ENCODE peak calls at places on chromosome 12, in four cellular contexts. I is mucosa of descending colon; Z is activated naive CD4-positive, alpha-beta T cell treated with anti-CD3 and anti-CD28 coated beads, Interleukin-2, amount 50 U/mL, for 72 hours; G is activated naive CD8-positive, alpha-beta T cell treated with anti-CD3 and anti-CD28 coated beads, Interleukin-2, amount 10 ng/mL, durations not matched to agents 7 days and 5 days. Y is an unnamed sample.

GRCh38 chr12:176321-177181 is 37.4 kb downstream of the SLC6A12 start:
- ATAC-seq in I (peak; percentile 83), Z (no peak), G (no peak), Y (peak; percentile 25)

GRCh38 chr12:46364777-46365580 is 7.6 kb downstream of the SLC38A2 start:
- ATAC-seq in I (peak; percentile 67), Z (no peak), G (no peak), Y (no peak)

GRCh38 chr12:116361404-116362223 is 84.1 kb upstream of the MED13L start:
- ATAC-seq in I (peak; percentile 11), Z (no peak), G (no peak), Y (no peak)

GRCh38 chr12:94898388-94898787 is 105.1 kb downstream of the NDUFA12 start:
- ATAC-seq in I (no peak), Z (no peak), G (no peak), Y (no peak)

GRCh38 chr12:4044736-4045432 is 171.7 kb upstream of the PARP11 start:
- ATAC-seq in I (no peak), Z (no peak), G (no peak), Y (no peak)

GRCh38 chr12:31234955-31235867 is 90.7 kb downstream of the SINHCAF start:
- ATAC-seq in I (peak; percentile 85), Z (no peak), G (no peak), Y (no peak)

GRCh38 chr12:96906498-96906848 is 584 bp upstream of the NEDD1 start:
- ATAC-seq in I (no peak), Z (no peak), G (no peak), Y (no peak)

GRCh38 chr12:100927825-100928224 is 133.2 kb downstream of the ANO4 start:
- ATAC-seq in I (no peak), Z (no peak), G (no peak), Y (no peak)

GRCh38 chr12:104026841-104027599 is 23.0 kb downstream of the GLT8D2 start:
- ATAC-seq in I (no peak), Z (no peak), G (no peak), Y (no peak)

GRCh38 chr12:117528538-117528937 is 167.1 kb upstream of the NOS1 start:
- ATAC-seq in I (no peak), Z (no peak), G (no peak), Y (no peak)

GRCh38 chr12:103640831-103641230 is 53.8 kb downstream of the STAB2 start:
- ATAC-seq in I (no peak), Z (no peak), G (no peak), Y (no peak)

GRCh38 chr12:64729909-64730584 is 29.2 kb downstream of the GNS start:
- ATAC-seq in I (no peak), Z (no peak), G (peak; percentile 76), Y (no peak)

GRCh38 chr12:118337194-118337838 is 35.4 kb downstream of the TAOK3 start:
- ATAC-seq in I (peak; percentile 43), Z (no peak), G (no peak), Y (no peak)

GRCh38 chr12:52878507-52879393 is 26.1 kb downstream of the KRT8 start:
- ATAC-seq in I (no peak), Z (no peak), G (no peak), Y (no peak)

GRCh38 chr12:64556231-64556630 is 54.1 kb upstream of the RASSF3 start:
- ATAC-seq in I (no peak), Z (no peak), G (no peak), Y (no peak)

GRCh38 chr12:56188786-56189335 is 422 bp downstream of the SMARCC2 start:
- ATAC-seq in I (peak; percentile 18), Z (no peak), G (no peak), Y (no peak)

GRCh38 chr12:3020850-3021435 is 56.2 kb upstream of the TSPAN9 start:
- ATAC-seq in I (no peak), Z (no peak), G (no peak), Y (no peak)

GRCh38 chr12:20643822-20644221 is 51.3 kb upstream of the SLCO1C1 start:
- ATAC-seq in I (no peak), Z (no peak), G (no peak), Y (no peak)

GRCh38 chr12:64826234-64826633 is 1.8 kb downstream of the TBC1D30 start:
- ATAC-seq in I (peak; percentile 86), Z (peak; percentile 59), G (peak; percentile 58), Y (peak; percentile 59)